ENCODE peak calls at places on chromosomes 3 and 15, in five cellular contexts. One of them, this sample, is unnamed.

GRCh38 chr3:18438586-18438985 is 13.4 kb upstream of the SATB1 start:
- DNase-seq in GM12878: no peak
- DNase-seq in H1: no peak
- DNase-seq in HepG2: no peak
- DNase-seq in K562: no peak
- DNase-seq in this sample: no peak

GRCh38 chr3:163939926-163940325 is 1138.4 kb downstream of the SI start:
- DNase-seq in H1: no peak
- DNase-seq in GM12878: no peak
- DNase-seq in K562: no peak
- DNase-seq in HepG2: no peak
- DNase-seq in this sample: no peak

GRCh38 chr3:42961633-42962032 is 17.5 kb upstream of the GASK1A start:
- DNase-seq in GM12878: no peak
- DNase-seq in K562: peak
- DNase-seq in H1: peak
- DNase-seq in HepG2: peak
- DNase-seq in this sample: peak

GRCh38 chr15:92672102-92672501 is 16.5 kb upstream of the FAM174B start:
- DNase-seq in HepG2: no peak
- DNase-seq in K562: no peak
- DNase-seq in H1: no peak
- DNase-seq in GM12878: no peak
- DNase-seq in this sample: peak

GRCh38 chr15:39735120-39735717 is 47.4 kb downstream of the FSIP1 start:
- DNase-seq in H1: no peak
- DNase-seq in GM12878: no peak
- DNase-seq in HepG2: no peak
- DNase-seq in K562: no peak
- DNase-seq in this sample: no peak

GRCh38 chr3:78951546-78951945 is 816.3 kb downstream of the ROBO1 start:
- DNase-seq in HepG2: no peak
- DNase-seq in H1: no peak
- DNase-seq in GM12878: no peak
- DNase-seq in K562: no peak
- DNase-seq in this sample: no peak

GRCh38 chr3:190496859-190497258 is 17.0 kb upstream of the IL1RAP start:
- DNase-seq in K562: no peak
- DNase-seq in HepG2: no peak
- DNase-seq in H1: no peak
- DNase-seq in GM12878: no peak
- DNase-seq in this sample: no peak

GRCh38 chr15:64267331-64267973 is 88.5 kb downstream of the CSNK1G1 start:
- DNase-seq in H1: no peak
- DNase-seq in GM12878: no peak
- DNase-seq in HepG2: no peak
- DNase-seq in K562: no peak
- DNase-seq in this sample: no peak

GRCh38 chr3:47910777-47911440 is 105.3 kb downstream of the MAP4 start:
- DNase-seq in GM12878: no peak
- DNase-seq in HepG2: peak
- DNase-seq in H1: no peak
- DNase-seq in K562: peak
- DNase-seq in this sample: peak

GRCh38 chr3:52244061-52244628 is 1.4 kb upstream of the PPM1M start:
- DNase-seq in K562: no peak
- DNase-seq in GM12878: peak
- DNase-seq in HepG2: no peak
- DNase-seq in H1: no peak
- DNase-seq in this sample: no peak

GRCh38 chr3:52246728-52247454 is 1.3 kb downstream of the PPM1M start:
- DNase-seq in K562: no peak
- DNase-seq in GM12878: no peak
- DNase-seq in HepG2: no peak
- DNase-seq in H1: no peak
- DNase-seq in this sample: no peak

GRCh38 chr3:52246264-52246620 is 683 bp downstream of the PPM1M start:
- DNase-seq in H1: no peak
- DNase-seq in K562: no peak
- DNase-seq in HepG2: no peak
- DNase-seq in GM12878: no peak
- DNase-seq in this sample: no peak

GRCh38 chr3:52247455-52248164 is 2.1 kb downstream of the PPM1M start:
- DNase-seq in HepG2: no peak
- DNase-seq in GM12878: no peak
- DNase-seq in K562: no peak
- DNase-seq in H1: no peak
- DNase-seq in this sample: no peak

DNA sequence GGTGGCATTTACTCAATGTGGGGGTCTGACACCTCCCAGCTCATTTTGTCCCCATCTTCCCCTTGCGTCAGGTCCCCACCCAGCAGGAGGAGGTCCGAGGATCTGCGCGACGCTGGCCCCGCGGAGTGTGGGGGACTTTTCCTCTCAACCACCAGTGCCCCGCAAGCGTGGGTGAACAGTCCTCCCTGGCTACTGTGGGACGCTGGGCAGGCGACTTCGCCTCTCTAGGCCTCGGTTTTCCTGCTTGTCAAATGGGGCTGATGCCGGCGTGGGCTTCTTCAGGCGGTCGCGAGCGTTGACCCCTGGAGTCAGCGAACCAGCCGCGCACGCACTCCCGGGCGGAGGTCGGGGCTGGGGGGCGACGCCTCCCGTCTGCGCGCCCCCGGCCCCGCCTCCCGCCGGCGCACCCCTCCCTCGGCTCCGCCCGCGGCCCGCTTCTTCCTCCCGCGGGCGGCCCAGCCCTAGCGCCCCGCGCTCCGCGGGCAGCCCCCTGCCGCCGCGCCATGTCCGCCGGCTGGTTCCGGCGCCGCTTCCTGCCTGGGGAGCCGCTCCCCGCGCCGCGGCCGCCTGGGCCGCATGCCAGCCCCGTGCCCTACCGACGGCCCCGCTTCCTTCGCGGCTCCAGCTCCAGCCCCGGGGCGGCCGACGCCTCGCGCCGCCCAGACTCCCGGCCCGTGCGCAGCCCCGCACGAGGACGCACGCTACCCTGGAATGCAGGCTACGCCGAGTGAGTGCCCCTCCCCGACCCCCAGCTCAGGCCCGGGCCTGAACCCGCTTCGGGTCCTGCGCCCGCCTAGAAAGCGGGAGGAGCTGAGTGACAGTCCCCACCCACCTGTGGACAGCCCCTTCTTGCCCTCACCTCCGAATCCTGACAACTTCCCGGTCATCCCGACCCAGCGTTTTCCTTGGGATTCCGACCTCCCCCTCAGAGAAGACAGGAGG is at the start of gene PPM1M:
- DNase-seq in K562: peak
- DNase-seq in HepG2: no peak
- DNase-seq in GM12878: no peak
- DNase-seq in H1: peak
- DNase-seq in this sample: peak
- TF ChIP-seq GABPA in K562: peak
- TF ChIP-seq GABPA in HepG2: no peak
- TF ChIP-seq GABPA in GM12878: no peak
- TF ChIP-seq GABPA in H1: no peak
- TF ChIP-seq GABPA in this sample: no peak

DNA sequence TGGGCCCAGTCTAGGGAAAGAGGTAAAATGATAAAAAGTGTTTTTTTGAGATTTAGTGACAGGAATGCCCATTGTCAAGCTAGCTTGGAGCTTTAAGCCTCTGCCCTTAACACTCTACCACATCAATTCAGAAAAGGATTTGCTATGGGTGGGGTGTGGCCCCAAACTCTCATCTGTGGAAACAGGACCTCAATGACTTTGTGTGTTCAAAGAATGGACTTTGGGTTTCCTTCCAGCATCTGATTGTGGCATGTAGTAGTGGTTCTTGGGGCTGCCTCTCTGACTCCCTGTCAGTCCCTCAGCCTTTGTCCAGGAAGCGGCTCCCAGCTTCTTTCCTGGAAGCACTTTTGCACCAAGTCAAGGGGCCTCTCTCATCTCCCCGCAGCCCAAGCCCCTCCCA is 56.1 kb downstream of the CCNL1 start:
- DNase-seq in H1: no peak
- DNase-seq in GM12878: no peak
- DNase-seq in K562: no peak
- DNase-seq in HepG2: peak
- DNase-seq in this sample: no peak
- TF ChIP-seq RAD21 in H1: no peak
- TF ChIP-seq RAD21 in GM12878: no peak
- TF ChIP-seq RAD21 in K562: no peak
- TF ChIP-seq RAD21 in HepG2: no peak
- TF ChIP-seq RAD21 in this sample: no peak

GRCh38 chr3:61807865-61808276 is 246.5 kb downstream of the PTPRG start:
- DNase-seq in GM12878: no peak
- DNase-seq in K562: no peak
- DNase-seq in HepG2: peak
- DNase-seq in H1: no peak
- DNase-seq in this sample: peak
- TF ChIP-seq GABPA in GM12878: no peak
- TF ChIP-seq GABPA in K562: no peak
- TF ChIP-seq GABPA in HepG2: no peak
- TF ChIP-seq GABPA in H1: no peak
- TF ChIP-seq GABPA in this sample: no peak

GRCh38 chr15:70291295-70291694 is 193.6 kb upstream of the TLE3 start:
- DNase-seq in GM12878: no peak
- DNase-seq in K562: no peak
- DNase-seq in HepG2: no peak
- DNase-seq in H1: no peak
- DNase-seq in this sample: no peak
- TF ChIP-seq RAD21 in GM12878: no peak
- TF ChIP-seq RAD21 in K562: no peak
- TF ChIP-seq RAD21 in HepG2: no peak
- TF ChIP-seq RAD21 in H1: no peak
- TF ChIP-seq RAD21 in this sample: no peak

GRCh38 chr3:66010348-66011097 is 28.2 kb downstream of the MAGI1 start:
- DNase-seq in HepG2: peak
- DNase-seq in GM12878: no peak
- DNase-seq in K562: no peak
- DNase-seq in H1: no peak
- DNase-seq in this sample: no peak
- TF ChIP-seq GABPA in HepG2: no peak
- TF ChIP-seq GABPA in GM12878: no peak
- TF ChIP-seq GABPA in K562: no peak
- TF ChIP-seq GABPA in H1: no peak
- TF ChIP-seq GABPA in this sample: no peak